ENCODE peak calls at places on chromosomes 13 and 19, in ten cellular contexts. D is PC-9, P is WTC11, C is tibial nerve, M is sciatic nerve, H is T-cell, J is cardiac fibroblast, S is cardiac septum, Q is GM23248, N is NCI-H510A. U is an unnamed sample.

GRCh38 chr13:44474122-44474910 is 100.7 kb downstream of the SERP2 start:
- DNase-seq in M (no peak), Q (peak; percentile 21), S (no peak), C (no peak), H (no peak), J (peak; percentile 25), D (peak; percentile 22), P (no peak), N (no peak), U (no peak)

GRCh38 chr19:42419309-42419708 is 7.9 kb downstream of the LIPE start:
- DNase-seq in N (no peak), J (no peak), S (peak; percentile 76), H (no peak), C (no peak), M (no peak), P (no peak), D (no peak), Q (no peak), U (no peak)

GRCh38 chr13:85853901-85854663 is 54.9 kb upstream of the SLITRK6 start:
- DNase-seq in H (no peak), C (no peak), P (no peak), D (no peak), Q (no peak), S (no peak), M (no peak), J (no peak), N (no peak), U (no peak)

GRCh38 chr13:111984349-111984748 is 82.6 kb upstream of the SOX1 start:
- DNase-seq in H (no peak), C (no peak), J (no peak), D (no peak), N (no peak), S (no peak), M (no peak), P (no peak), Q (no peak), U (no peak)

GRCh38 chr13:48291730-48292129 is 11.8 kb upstream of the RB1 start:
- DNase-seq in C (no peak), S (no peak), H (no peak), J (no peak), N (no peak), M (no peak), P (no peak), Q (no peak), D (no peak), U (no peak)

GRCh38 chr19:29836409-29836825 is 24.6 kb downstream of the CCNE1 start:
- DNase-seq in H (no peak), J (no peak), P (no peak), D (no peak), Q (no peak), M (no peak), C (no peak), N (no peak), S (no peak), U (no peak)

GRCh38 chr19:799076-799881 is 2.0 kb downstream of the PTBP1 start:
- DNase-seq in Q (peak; percentile 70), N (no peak), H (peak; percentile 31), S (no peak), J (peak; percentile 59), C (no peak), M (peak; percentile 62), P (no peak), D (no peak), U (no peak)

GRCh38 chr13:27658569-27658968 is 36.9 kb downstream of the POLR1D start:
- DNase-seq in S (no peak), C (no peak), D (no peak), Q (peak; percentile 50), J (peak; percentile 69), N (no peak), P (no peak), M (no peak), H (no peak), U (no peak)

GRCh38 chr13:51006067-51006800 is 96.6 kb downstream of the RNASEH2B start:
- DNase-seq in S (no peak), N (no peak), H (no peak), M (no peak), C (no peak), D (no peak), J (peak; percentile 19), P (no peak), Q (peak; percentile 65), U (no peak)

GRCh38 chr19:10762656-10763055 is 44.8 kb downstream of the DNM2 start:
- DNase-seq in M (no peak), S (no peak), P (no peak), C (no peak), D (peak; percentile 84), Q (no peak), N (no peak), H (peak; percentile 46), J (no peak), U (no peak)

GRCh38 chr19:9566729-9567128 is 17.6 kb downstream of the ZNF121 start:
- DNase-seq in M (no peak), P (no peak), H (no peak), S (no peak), J (no peak), Q (no peak), N (no peak), C (no peak), D (no peak), U (no peak)

GRCh38 chr19:39448271-39448670 is 2.9 kb downstream of the SUPT5H start:
- DNase-seq in N (no peak), P (no peak), S (no peak), D (peak; percentile 39), M (no peak), Q (peak; percentile 67), C (no peak), H (no peak), J (peak; percentile 39), U (no peak)

GRCh38 chr13:67829641-67830040 is 599.5 kb upstream of the PCDH9 start:
- DNase-seq in H (no peak), P (no peak), D (no peak), C (no peak), N (no peak), S (no peak), Q (no peak), M (no peak), J (no peak), U (no peak)

GRCh38 chr13:108595416-108596257 is 33.8 kb upstream of the MYO16 start:
- DNase-seq in S (no peak), J (no peak), D (no peak), M (no peak), P (peak; percentile 21), Q (no peak), C (no peak), H (no peak), N (no peak), U (no peak)

GRCh38 chr19:35498984-35499383 is 8.7 kb upstream of the KRTDAP start:
- DNase-seq in S (no peak), H (no peak), P (no peak), Q (no peak), J (no peak), N (no peak), D (no peak), M (no peak), C (no peak), U (no peak)

GRCh38 chr13:111429064-111429558 is 108.7 kb downstream of the TEX29 start:
- DNase-seq in D (peak; percentile 12), M (no peak), S (no peak), N (peak; percentile 28), P (peak; percentile 72), H (peak; percentile 30), Q (peak; percentile 54), C (peak; percentile 63), J (peak; percentile 36), U (no peak)

GRCh38 chr19:46998445-46999142 is 21.0 kb upstream of the NPAS1 start:
- DNase-seq in N (no peak), C (no peak), P (no peak), H (no peak), J (no peak), D (no peak), Q (no peak), M (no peak), S (no peak), U (no peak)

GRCh38 chr13:89490661-89491060 is 1819.5 kb downstream of the SLITRK5 start:
- DNase-seq in J (no peak), P (no peak), H (no peak), D (no peak), C (no peak), M (no peak), Q (no peak), N (no peak), S (no peak), U (no peak)

U was measured in smooth muscle cell of the brain vasculature.